ENCODE peak calls at places on chromosome 1, in five cellular contexts. Y is left lung; J is HT1080; H is cardiac fibroblast; D is stimulated activated CD4-positive, alpha-beta T cell treated with anti-CD3 and anti-CD28 coated beads, Interleukin-15, amount 100 ng/mL, for 24 hours. B is an unnamed sample.
A peak's percentile ranks its signal among the peaks of the same experiment; 100 is the strongest.

GRCh38 chr1:78032964-78033796 is 12.6 kb upstream of the GIPC2 start:
- DNase-seq in Y (no peak), J (no peak), D (no peak), H (peak; percentile 54), B (no peak)

GRCh38 chr1:9691108-9691445 is 39.5 kb downstream of the PIK3CD start:
- DNase-seq in Y (no peak), H (no peak), J (peak; percentile 71), D (peak; percentile 41), B (peak; percentile 46)

GRCh38 chr1:9257851-9258250 is 23.3 kb downstream of the H6PD start:
- DNase-seq in H (no peak), J (no peak), D (no peak), Y (no peak), B (no peak)

GRCh38 chr1:1200876-1201810 is 5.2 kb downstream of the TNFRSF18 start:
- DNase-seq in H (peak; percentile 65), J (no peak), Y (peak; percentile 67), D (peak; percentile 90), B (peak; percentile 48)

GRCh38 chr1:225480825-225481434 is 53.1 kb upstream of the LBR start:
- DNase-seq in D (peak; percentile 62), H (peak; percentile 41), J (peak; percentile 28), Y (no peak), B (peak; percentile 85)

GRCh38 chr1:101290922-101291561 is 54.2 kb downstream of the S1PR1 start:
- DNase-seq in J (no peak), D (peak; percentile 38), Y (no peak), H (no peak), B (no peak)

GRCh38 chr1:2459757-2460156 is 16.3 kb upstream of the PLCH2 start:
- DNase-seq in D (no peak), J (peak; percentile 31), H (peak; percentile 70), Y (no peak), B (peak; percentile 78)

GRCh38 chr1:200780545-200781444 is 42.1 kb downstream of the CAMSAP2 start:
- DNase-seq in J (no peak), Y (no peak), H (peak; percentile 56), D (no peak), B (peak; percentile 32)

GRCh38 chr1:19582318-19582717 is 61.8 kb upstream of the NBL1 start:
- DNase-seq in Y (peak; percentile 72), D (peak; percentile 85), H (no peak), J (peak; percentile 28), B (peak; percentile 60)

GRCh38 chr1:203491664-203492485 is 2.1 kb upstream of the OPTC start:
- DNase-seq in H (no peak), Y (no peak), J (no peak), D (no peak), B (no peak)

GRCh38 chr1:37807220-37807554 is 403 bp upstream of the C1orf122 start:
- DNase-seq in Y (no peak), H (no peak), J (no peak), D (no peak), B (no peak)

GRCh38 chr1:44696789-44697188 is 22.3 kb downstream of the ARMH1 start:
- DNase-seq in J (no peak), Y (peak; percentile 41), D (peak; percentile 47), H (no peak), B (no peak)

GRCh38 chr1:97632075-97632474 is 288.8 kb downstream of the DPYD start:
- DNase-seq in J (no peak), D (no peak), Y (no peak), H (peak; percentile 43), B (peak; percentile 46)

B was measured in PC-3.